ENCODE peak calls at places on chromosomes 6 and 20, in four cellular contexts. E, G, X and Z are unnamed samples.

GRCh38 chr20:63574156-63574828 is at the start of gene HELZ2:
- DNase-seq in E (peak; percentile 88), G (peak; percentile 90), X (peak; percentile 78), Z (peak; percentile 87)

GRCh38 chr6:155483858-155484257 is 28.2 kb upstream of the NOX3 start:
- DNase-seq in E (no peak), G (no peak), X (no peak), Z (no peak)

GRCh38 chr6:16741112-16742016 is 19.9 kb downstream of the ATXN1 start:
- DNase-seq in E (no peak), G (no peak), X (no peak), Z (no peak)

GRCh38 chr6:139146317-139146726 is 11.4 kb downstream of the HECA start:
- DNase-seq in E (no peak), G (no peak), X (no peak), Z (no peak)

GRCh38 chr20:20017852-20018245 is 687 bp downstream of the NAA20 start:
- DNase-seq in E (no peak), G (no peak), X (no peak), Z (no peak)

GRCh38 chr6:4632411-4632810 is 143.8 kb upstream of the CDYL start:
- DNase-seq in E (no peak), G (no peak), X (no peak), Z (no peak)

GRCh38 chr20:46027245-46027853 is 1.7 kb upstream of the SLC12A5 start:
- DNase-seq in E (no peak), G (no peak), X (peak; percentile 57), Z (no peak)

GRCh38 chr6:3013486-3013885 is 13.8 kb downstream of the NQO2 start:
- DNase-seq in E (no peak), G (no peak), X (no peak), Z (peak; percentile 38)

GRCh38 chr6:33583591-33584155 is 3.6 kb upstream of the BAK1 start:
- DNase-seq in E (no peak), G (peak; percentile 55), X (peak; percentile 82), Z (no peak)

GRCh38 chr6:30340589-30341054 is 4.3 kb upstream of the RPP21 start:
- DNase-seq in E (no peak), G (no peak), X (no peak), Z (no peak)

GRCh38 chr20:21450572-21450971 is 53.2 kb upstream of the NKX2-4 start:
- DNase-seq in E (no peak), G (no peak), X (no peak), Z (no peak)

GRCh38 chr20:1241456-1241855 is 15.6 kb downstream of the RAD21L1 start:
- DNase-seq in E (no peak), G (no peak), X (no peak), Z (no peak)

GRCh38 chr6:63351995-63352586 is 32.3 kb upstream of the LGSN start:
- DNase-seq in E (no peak), G (no peak), X (no peak), Z (no peak)

GRCh38 chr6:139392834-139393233 is 18.4 kb upstream of the CITED2 start:
- DNase-seq in E (no peak), G (no peak), X (no peak), Z (no peak)

GRCh38 chr6:704037-704436 is 11.1 kb upstream of the EXOC2 start:
- DNase-seq in E (no peak), G (no peak), X (no peak), Z (no peak)

GRCh38 chr6:120903836-120904235 is 430.4 kb downstream of the TBC1D32 start:
- DNase-seq in E (no peak), G (no peak), X (no peak), Z (no peak)

GRCh38 chr6:96781557-96781956 is 55.7 kb downstream of the GPR63 start:
- DNase-seq in E (no peak), G (no peak), X (no peak), Z (no peak)

GRCh38 chr6:73131706-73132105 is 93.6 kb downstream of the KHDC1L start:
- DNase-seq in E (no peak), G (no peak), X (no peak), Z (no peak)

GRCh38 chr20:44541957-44542356 is 20.1 kb upstream of the SERINC3 start:
- DNase-seq in E (no peak), G (no peak), X (no peak), Z (no peak)

GRCh38 chr20:23151885-23152284 is 65.8 kb upstream of the CD93 start:
- DNase-seq in E (no peak), G (no peak), X (peak; percentile 26), Z (peak; percentile 24)

GRCh38 chr6:158854214-158855101 is 35.3 kb upstream of the EZR start:
- DNase-seq in E (no peak), G (no peak), X (no peak), Z (no peak)

GRCh38 chr6:144347447-144347758 is 62.3 kb downstream of the UTRN start:
- DNase-seq in E (no peak), G (no peak), X (no peak), Z (no peak)

GRCh38 chr6:6546318-6547110 is 42.0 kb upstream of the LY86 start:
- DNase-seq in E (peak; percentile 14), G (peak; percentile 52), X (peak; percentile 75), Z (peak; percentile 28)

GRCh38 chr6:54428437-54428836 is 120.2 kb downstream of the TINAG start:
- DNase-seq in E (no peak), G (no peak), X (no peak), Z (no peak)

GRCh38 chr6:81572020-81572419 is 180.5 kb downstream of the TENT5A start:
- DNase-seq in E (no peak), G (no peak), X (no peak), Z (no peak)

GRCh38 chr20:7571521-7572065 is 368.7 kb downstream of the HAO1 start:
- DNase-seq in E (no peak), G (no peak), X (no peak), Z (no peak)

GRCh38 chr20:1010659-1011058 is 8.5 kb upstream of the RSPO4 start:
- DNase-seq in E (no peak), G (no peak), X (no peak), Z (no peak)

GRCh38 chr6:6861346-6861745 is 246.4 kb upstream of the RREB1 start:
- DNase-seq in E (peak; percentile 37), G (no peak), X (no peak), Z (no peak)

GRCh38 chr6:106501836-106502447 is 127.4 kb downstream of the RTN4IP1 start:
- DNase-seq in E (no peak), G (no peak), X (no peak), Z (no peak)

GRCh38 chr6:84758486-84758885 is 5.9 kb downstream of the TBX18 start:
- DNase-seq in E (no peak), G (no peak), X (no peak), Z (no peak)

GRCh38 chr20:43379239-43379917 is 78.3 kb upstream of the SRSF6 start:
- DNase-seq in E (no peak), G (no peak), X (no peak), Z (no peak)

GRCh38 chr6:5082487-5083306 is 2.4 kb upstream of the PPP1R3G start:
- DNase-seq in E (no peak), G (peak; percentile 29), X (no peak), Z (no peak)

GRCh38 chr6:84762220-84762940 is 2.0 kb downstream of the TBX18 start:
- DNase-seq in E (no peak), G (peak; percentile 48), X (no peak), Z (no peak)

GRCh38 chr20:53020834-53021233 is 48.7 kb downstream of the TSHZ2 start:
- DNase-seq in E (no peak), G (no peak), X (no peak), Z (no peak)
- TF ChIP-seq POLR2AphosphoS5 in E (no peak), G (no peak), X (no peak), Z (no peak)

GRCh38 chr6:125086716-125087115 is 66.9 kb upstream of the TPD52L1 start:
- DNase-seq in E (no peak), G (no peak), X (no peak), Z (no peak)
- TF ChIP-seq EP300 in E (no peak), G (no peak), X (no peak), Z (no peak)

DNA sequence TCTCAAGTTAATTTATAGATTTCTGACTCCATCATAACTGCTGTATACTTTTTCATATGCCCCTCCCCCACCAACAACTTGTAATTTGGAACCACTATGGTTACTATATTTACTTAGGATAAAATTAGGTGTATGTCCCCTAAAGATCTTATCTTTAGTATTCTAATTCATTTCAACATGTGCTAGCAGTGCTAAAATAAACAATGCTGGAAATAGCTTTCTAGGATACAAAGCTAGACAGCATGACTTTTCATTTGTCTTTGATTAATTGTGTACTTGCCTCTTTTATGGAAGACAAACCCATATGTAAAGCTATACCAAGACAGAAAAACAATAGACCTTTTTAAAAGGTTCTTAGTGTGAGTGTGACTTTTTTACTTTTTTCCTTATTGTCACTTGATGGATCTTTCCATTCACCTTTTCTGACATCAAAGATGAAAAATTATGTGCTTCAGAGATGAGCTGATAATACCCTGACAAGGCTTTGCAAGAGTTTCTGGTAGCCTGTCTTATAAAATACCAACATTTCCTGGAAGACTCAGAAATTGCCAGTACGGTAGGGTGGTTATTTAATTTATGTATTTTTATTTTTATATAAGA is 31.2 kb upstream of the POPDC3 start:
- DNase-seq in E (no peak), G (no peak), X (no peak), Z (no peak)
- H3K27ac ChIP-seq in E (no peak overlapping the region), G (no peak overlapping the region), X (no peak overlapping the region), Z (no peak overlapping the region)

GRCh38 chr6:28209753-28210535 is 15.1 kb upstream of the ZSCAN9 start:
- DNase-seq in E (no peak), G (no peak), X (no peak), Z (no peak)
- TF ChIP-seq POLR2AphosphoS5 in E (no peak), G (no peak), X (no peak), Z (no peak)

DNA sequence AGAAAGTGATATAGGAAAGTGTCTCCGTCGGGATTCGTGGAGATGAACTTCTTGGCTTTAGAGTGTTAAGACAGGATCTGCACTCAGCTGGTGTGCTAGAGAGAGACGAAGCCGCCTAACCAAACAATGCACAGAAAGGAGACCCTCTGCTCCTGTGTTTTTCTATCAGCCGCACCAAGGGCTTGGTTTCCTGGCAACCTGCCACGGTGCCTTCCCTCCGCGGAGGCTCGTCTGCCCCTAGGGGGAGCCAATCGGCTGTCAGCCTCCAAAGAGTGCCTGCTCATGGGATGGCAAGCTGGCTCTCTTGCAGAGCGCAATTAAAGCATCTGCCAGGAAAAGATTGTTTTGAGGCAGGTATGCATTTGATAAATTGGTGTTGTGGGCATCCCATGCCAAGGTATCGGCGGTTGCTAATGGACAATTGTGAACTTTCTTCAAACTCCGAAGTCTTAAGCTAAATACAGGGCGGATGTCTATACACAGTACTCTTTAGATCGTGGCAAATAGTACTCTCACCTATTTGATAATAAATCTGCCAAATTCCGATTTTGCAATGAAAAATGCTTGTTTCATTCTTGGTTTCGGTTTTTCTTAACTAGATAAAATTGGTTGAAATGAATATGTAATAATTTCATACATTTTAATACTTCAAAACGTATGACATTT is 603.3 kb downstream of the RNF144B start:
- DNase-seq in E (peak; percentile 69), G (peak; percentile 70), X (peak; percentile 92), Z (peak; percentile 79)
- TF ChIP-seq EP300 in E (no peak), G (no peak), X (no peak), Z (no peak)

DNA sequence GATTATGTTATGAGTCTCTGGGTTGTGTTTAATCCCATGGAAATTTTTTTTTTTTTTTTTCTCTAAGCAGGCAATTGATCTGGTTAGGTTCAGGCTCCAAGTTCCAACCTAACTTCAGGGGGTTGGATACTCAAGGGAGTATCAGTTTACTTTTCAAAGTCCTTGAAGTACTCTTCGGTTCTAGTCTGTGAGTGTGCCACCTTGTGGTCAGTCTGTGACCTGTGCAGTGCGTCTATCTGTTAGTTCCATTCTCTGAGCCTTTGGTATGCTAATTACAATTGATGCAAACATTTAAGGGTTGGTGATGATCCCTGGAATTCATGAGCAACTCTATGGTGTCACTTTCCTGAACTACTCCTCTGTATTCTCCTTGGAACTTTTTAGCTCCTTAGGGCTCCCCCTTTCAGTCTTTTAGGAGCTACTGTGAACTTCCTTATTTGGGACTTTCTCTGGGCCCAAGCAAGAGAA is 342.0 kb downstream of the SOX4 start:
- DNase-seq in E (peak; percentile 32), G (no peak), X (no peak), Z (peak; percentile 55)
- H3K27ac ChIP-seq in E (no peak overlapping the region), G (no peak overlapping the region), X (no peak overlapping the region), Z (no peak overlapping the region)

GRCh38 chr6:56370591-56371198 is 123.3 kb upstream of the COL21A1 start:
- DNase-seq in E (peak; percentile 28), G (peak; percentile 51), X (no peak), Z (no peak)
- TF ChIP-seq POLR2AphosphoS5 in E (peak; percentile 69), G (peak; percentile 80), X (no peak), Z (peak; percentile 57)